ENCODE peak calls at places on chromosomes 2 and 18, in ten cellular contexts. W, U, D, T, K, E, A, C, F and P are unnamed samples.

GRCh38 chr2:241325257-241325656 is 9.5 kb downstream of the SEPTIN2 start:
- DNase-seq in W (no peak), U (no peak), D (no peak), T (no peak), K (no peak), E (no peak), A (no peak), C (no peak), F (no peak), P (no peak)

GRCh38 chr2:196131384-196131861 is 40.0 kb downstream of the STK17B start:
- DNase-seq in W (no peak), U (peak; percentile 47), D (no peak), T (peak; percentile 25), K (peak; percentile 54), E (no peak), A (peak; percentile 48), C (no peak), F (no peak), P (no peak)

GRCh38 chr2:46170611-46171385 is 126.4 kb upstream of the EPAS1 start:
- DNase-seq in W (no peak), U (no peak), D (no peak), T (no peak), K (no peak), E (no peak), A (no peak), C (no peak), F (no peak), P (no peak)

GRCh38 chr18:24063121-24063731 is 48.7 kb downstream of the TTC39C start:
- DNase-seq in W (no peak), U (peak; percentile 56), D (no peak), T (peak; percentile 80), K (no peak), E (no peak), A (no peak), C (peak; percentile 15), F (no peak), P (no peak)

GRCh38 chr18:77086656-77087390 is 45.8 kb downstream of the MBP start:
- DNase-seq in W (peak; percentile 61), U (no peak), D (no peak), T (no peak), K (no peak), E (no peak), A (no peak), C (no peak), F (no peak), P (no peak)

GRCh38 chr2:42010743-42011298 is 37.0 kb upstream of the PKDCC start:
- DNase-seq in W (no peak), U (peak; percentile 88), D (no peak), T (peak; percentile 91), K (no peak), E (no peak), A (no peak), C (no peak), F (no peak), P (no peak)

GRCh38 chr18:78632111-78632541 is 347.5 kb upstream of the SALL3 start:
- DNase-seq in W (no peak), U (no peak), D (no peak), T (peak; percentile 30), K (no peak), E (peak; percentile 54), A (no peak), C (no peak), F (no peak), P (no peak)

GRCh38 chr2:86038291-86039081 is 67.2 kb downstream of the POLR1A start:
- DNase-seq in W (no peak), U (no peak), D (no peak), T (peak; percentile 91), K (peak; percentile 91), E (no peak), A (peak; percentile 58), C (no peak), F (no peak), P (no peak)

GRCh38 chr2:128469875-128470274 is 151.2 kb upstream of the HS6ST1 start:
- DNase-seq in W (no peak), U (no peak), D (no peak), T (no peak), K (no peak), E (no peak), A (no peak), C (no peak), F (no peak), P (no peak)

GRCh38 chr2:169860149-169860548 is 32.9 kb downstream of the UBR3 start:
- DNase-seq in W (no peak), U (no peak), D (no peak), T (no peak), K (no peak), E (no peak), A (no peak), C (no peak), F (no peak), P (no peak)

GRCh38 chr2:173990970-173991819 is 26.0 kb upstream of the SP3 start:
- DNase-seq in W (peak; percentile 83), U (no peak), D (no peak), T (peak; percentile 65), K (no peak), E (peak; percentile 90), A (no peak), C (no peak), F (no peak), P (peak; percentile 7)

GRCh38 chr2:65273344-65273743 is 45.7 kb downstream of the ACTR2 start:
- DNase-seq in W (no peak), U (no peak), D (no peak), T (no peak), K (no peak), E (no peak), A (no peak), C (no peak), F (no peak), P (no peak)

GRCh38 chr2:135132314-135132713 is 80.2 kb downstream of the RAB3GAP1 start:
- DNase-seq in W (no peak), U (no peak), D (no peak), T (peak; percentile 71), K (no peak), E (no peak), A (no peak), C (no peak), F (no peak), P (no peak)

GRCh38 chr18:43484710-43485109 is 207.4 kb upstream of the SYT4 start:
- DNase-seq in W (no peak), U (no peak), D (no peak), T (no peak), K (no peak), E (no peak), A (no peak), C (no peak), F (no peak), P (no peak)

GRCh38 chr2:190545756-190546385 is 11.3 kb upstream of the NEMP2 start:
- DNase-seq in W (no peak), U (peak; percentile 28), D (no peak), T (peak; percentile 67), K (no peak), E (no peak), A (no peak), C (no peak), F (no peak), P (no peak)

GRCh38 chr2:234111523-234111922 is 61.0 kb downstream of the SPP2 start:
- DNase-seq in W (no peak), U (no peak), D (no peak), T (peak; percentile 63), K (no peak), E (no peak), A (no peak), C (peak; percentile 66), F (no peak), P (no peak)

GRCh38 chr2:73838889-73839539 is 10.3 kb downstream of the STAMBP start:
- DNase-seq in W (no peak), U (no peak), D (no peak), T (peak; percentile 64), K (no peak), E (no peak), A (no peak), C (no peak), F (no peak), P (no peak)
- H3K27ac ChIP-seq in W (no peak overlapping the region), U (no peak overlapping the region), D (no peak overlapping the region), T (no peak overlapping the region), K (no peak overlapping the region), E (no peak overlapping the region), A (no peak overlapping the region), C (no peak overlapping the region), F (peak overlapping the region; percentile 1), P (peak overlapping the region; percentile 32)

DNA sequence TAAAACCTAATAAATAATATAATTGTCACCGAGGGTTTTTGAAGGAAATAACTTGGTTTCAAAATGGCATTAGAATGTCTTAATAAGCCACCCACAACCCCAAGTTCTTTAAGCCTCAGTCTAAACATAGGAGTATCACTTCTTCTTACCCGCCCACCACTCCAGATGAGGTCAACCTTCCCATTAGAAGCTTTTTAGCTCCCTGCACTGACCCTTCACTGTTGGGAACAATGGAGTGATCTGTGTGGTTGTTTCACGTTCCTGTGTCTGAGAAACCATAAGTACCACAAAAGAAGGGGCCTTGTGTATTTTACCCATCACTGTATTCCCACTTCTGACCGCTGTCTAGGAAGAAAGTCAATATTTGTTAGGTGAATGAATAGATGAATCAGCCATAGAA is 326.3 kb upstream of the ZNF521 start:
- DNase-seq in W (no peak), U (no peak), D (no peak), T (peak; percentile 22), K (no peak), E (no peak), A (no peak), C (no peak), F (no peak), P (no peak)
- H3K27ac ChIP-seq in W (no peak overlapping the region), U (no peak overlapping the region), D (no peak overlapping the region), T (no peak overlapping the region), K (no peak overlapping the region), E (no peak overlapping the region), A (no peak overlapping the region), C (no peak overlapping the region), F (no peak overlapping the region), P (no peak overlapping the region)

DNA sequence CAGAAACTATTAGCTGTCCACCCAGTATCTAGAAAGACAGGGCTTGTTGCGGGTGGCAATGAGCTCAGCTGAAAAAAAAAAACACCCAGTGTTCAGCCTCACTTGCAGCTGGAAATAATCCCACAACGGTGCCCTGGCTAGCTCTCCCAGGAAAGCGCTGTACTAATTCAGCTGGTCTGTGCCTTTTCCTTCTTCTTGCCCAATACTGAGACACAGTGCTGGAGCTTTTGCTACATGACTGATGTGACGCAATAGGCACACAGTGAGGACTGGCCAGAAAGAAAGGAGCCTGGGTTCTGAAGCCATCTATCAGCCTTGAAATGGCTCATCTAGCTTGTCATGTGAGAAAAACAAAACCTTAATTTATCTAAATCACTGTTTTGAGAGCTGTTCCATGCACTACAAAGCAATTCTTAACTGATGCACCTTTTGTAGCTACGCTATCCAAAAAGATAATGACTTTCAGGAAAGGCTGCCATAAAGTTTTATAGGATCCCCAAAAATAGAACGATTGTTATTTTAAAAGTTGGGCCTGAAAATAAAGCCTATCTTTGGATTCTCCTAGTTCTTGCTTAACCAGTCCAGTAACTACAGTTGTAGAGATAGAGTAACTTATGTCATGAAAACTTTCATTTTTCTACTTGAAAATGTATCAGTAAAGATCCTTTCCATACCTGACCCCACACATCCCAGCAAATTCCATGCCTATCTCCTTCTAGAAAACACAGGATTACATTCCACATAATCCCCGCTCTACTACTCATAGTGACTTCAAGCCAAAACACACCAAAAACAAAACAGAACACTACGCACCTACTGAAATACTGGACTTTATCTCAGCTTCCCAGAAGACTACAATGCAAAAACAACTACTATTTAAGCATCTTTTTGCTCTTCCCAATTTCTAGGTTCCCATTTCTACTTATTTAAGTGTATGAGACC is 15.9 kb downstream of the KIDINS220 start:
- DNase-seq in W (peak; percentile 32), U (no peak), D (no peak), T (peak; percentile 40), K (no peak), E (peak; percentile 78), A (no peak), C (no peak), F (peak; percentile 12), P (no peak)
- H3K27ac ChIP-seq in W (no peak overlapping the region), U (no peak overlapping the region), D (no peak overlapping the region), T (no peak overlapping the region), K (no peak overlapping the region), E (peak overlapping the region; percentile 74), A (no peak overlapping the region), C (no peak overlapping the region), F (peak overlapping the region; percentile 9), P (no peak overlapping the region)

GRCh38 chr2:43977677-43978076 is 18.1 kb downstream of the LRPPRC start:
- DNase-seq in W (no peak), U (no peak), D (no peak), T (peak; percentile 10), K (no peak), E (no peak), A (no peak), C (no peak), F (no peak), P (no peak)
- H3K27ac ChIP-seq in W (no peak overlapping the region), U (no peak overlapping the region), D (no peak overlapping the region), T (no peak overlapping the region), K (no peak overlapping the region), E (no peak overlapping the region), A (no peak overlapping the region), C (no peak overlapping the region), F (no peak overlapping the region), P (no peak overlapping the region)